ENCODE peak calls at places on chromosomes 16 and 17, in five cellular contexts. L is trophoblast cell, T is neuronal stem cell, F is H1, Q is mesenchymal stem cell. S is an unnamed sample.

GRCh38 chr17:45029758-45030423 is 21.5 kb downstream of the DCAKD start:
- DNase-seq in F (no peak), T (no peak), Q (no peak), L (no peak), S (no peak)

GRCh38 chr17:15928286-15928785 is 16.6 kb upstream of the ADORA2B start:
- DNase-seq in F (no peak), Q (no peak), L (no peak), T (no peak), S (no peak)

GRCh38 chr17:70892527-70892926 is 723.2 kb downstream of the KCNJ2 start:
- DNase-seq in T (no peak), L (no peak), F (no peak), Q (no peak), S (no peak)

GRCh38 chr16:87762071-87762571 is 3.7 kb downstream of the KLHDC4 start:
- DNase-seq in L (no peak), T (no peak), F (no peak), Q (no peak), S (no peak)

GRCh38 chr17:15380447-15380846 is 39.0 kb upstream of the TEKT3 start:
- DNase-seq in L (peak; percentile 57), T (no peak), F (no peak), Q (no peak), S (no peak)

GRCh38 chr17:57480438-57481196 is 224.3 kb downstream of the MSI2 start:
- DNase-seq in T (no peak), Q (peak; percentile 92), L (peak; percentile 86), F (no peak), S (no peak)

GRCh38 chr17:16464641-16465312 is 27.2 kb downstream of the LRRC75A start:
- DNase-seq in T (no peak), F (no peak), Q (no peak), L (no peak), S (peak; percentile 31)

GRCh38 chr17:71055128-71055527 is 885.8 kb downstream of the KCNJ2 start:
- DNase-seq in L (no peak), T (no peak), Q (peak; percentile 79), F (no peak), S (no peak)

GRCh38 chr16:24838554-24839266 is 7.1 kb upstream of the SLC5A11 start:
- DNase-seq in T (no peak), F (no peak), L (no peak), Q (peak; percentile 54), S (no peak)

GRCh38 chr16:5438591-5438990 is 341.0 kb upstream of the EEF2KMT start:
- DNase-seq in L (no peak), T (no peak), F (no peak), Q (no peak), S (no peak)

GRCh38 chr16:68823401-68823800 is 19.9 kb upstream of the TANGO6 start:
- DNase-seq in L (peak; percentile 94), T (no peak), F (no peak), Q (peak; percentile 71), S (peak; percentile 47)

GRCh38 chr17:67365762-67366192 is 600 bp downstream of the PSMD12 start:
- DNase-seq in F (no peak), L (peak; percentile 42), T (no peak), Q (peak; percentile 84), S (no peak)

GRCh38 chr16:27978876-27979275 is 84.6 kb downstream of the GSG1L start:
- DNase-seq in T (no peak), L (no peak), Q (no peak), F (no peak), S (no peak)

GRCh38 chr16:919658-920631 is 50.8 kb downstream of the LMF1 start:
- DNase-seq in F (no peak), L (peak; percentile 35), Q (peak; percentile 43), T (no peak), S (no peak)

GRCh38 chr17:40951011-40951622 is 13.7 kb upstream of the KRT23 start:
- DNase-seq in T (no peak), F (no peak), L (no peak), Q (no peak), S (no peak)

GRCh38 chr16:70437017-70437581 is 1.8 kb downstream of the ST3GAL2 start:
- DNase-seq in Q (peak; percentile 96), F (peak; percentile 67), L (peak; percentile 81), T (no peak), S (peak; percentile 86)

GRCh38 chr17:2253362-2253761 is 50.2 kb downstream of the SMG6 start:
- DNase-seq in F (no peak), T (no peak), Q (no peak), L (no peak), S (no peak)

GRCh38 chr17:62822080-62822904 is 14.2 kb upstream of the MARCHF10 start:
- DNase-seq in T (no peak), Q (no peak), F (no peak), L (peak; percentile 50), S (no peak)

GRCh38 chr16:24736758-24737157 is 7.3 kb downstream of the TNRC6A start:
- DNase-seq in L (no peak), F (no peak), T (no peak), Q (no peak), S (no peak)

DNA sequence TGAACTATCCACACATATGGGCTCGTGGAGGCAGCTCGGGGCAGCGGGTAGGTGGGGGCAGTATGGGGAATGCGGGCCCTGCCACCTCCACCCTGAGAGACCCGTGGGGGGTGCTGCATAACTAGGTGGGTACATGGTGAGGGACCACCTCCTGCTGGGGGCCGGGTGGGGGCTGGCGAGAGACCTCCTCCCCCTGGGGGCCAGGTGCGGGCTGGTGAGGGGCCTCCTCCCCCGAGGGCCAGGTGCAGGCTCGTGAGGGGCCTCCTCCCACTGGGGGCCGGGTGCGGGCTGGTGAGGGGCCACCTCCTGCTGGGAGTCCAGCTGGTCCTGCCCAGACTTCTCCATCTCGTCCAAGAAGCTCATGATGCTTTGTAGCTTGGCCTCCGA is 25.4 kb downstream of the CEP131 start:
- DNase-seq in L (no peak), F (no peak), T (no peak), Q (no peak), S (no peak)
- H2BK12ac ChIP-seq in L (no peak overlapping the region), F (no peak overlapping the region), T (no peak overlapping the region), Q (no peak overlapping the region), S (no peak overlapping the region)

GRCh38 chr17:80649200-80649644 is 104.6 kb downstream of the RPTOR start:
- DNase-seq in L (peak; percentile 47), Q (no peak), T (no peak), F (no peak), S (no peak)
- H2BK120ac ChIP-seq in L (no peak overlapping the region), Q (no peak overlapping the region), T (no peak overlapping the region), F (no peak overlapping the region), S (no peak overlapping the region)

GRCh38 chr17:50392621-50393020 is 4.7 kb downstream of the LRRC59 start:
- DNase-seq in Q (no peak), T (no peak), F (no peak), L (no peak), S (no peak)
- H3K79me1 ChIP-seq in Q (peaks cover 26% of the 10 kb centered on the region), T (peaks cover 5% of the 10 kb centered on the region), F (peaks cover 5% of the 10 kb centered on the region), L (peaks cover 8% of the 10 kb centered on the region), S (peaks cover 11% of the 10 kb centered on the region)

GRCh38 chr16:85051710-85052082 is 24.1 kb downstream of the KIAA0513 start:
- DNase-seq in T (no peak), F (no peak), Q (no peak), L (no peak), S (no peak)
- H2BK12ac ChIP-seq in T (no peak overlapping the region), F (no peak overlapping the region), Q (no peak overlapping the region), L (no peak overlapping the region), S (no peak overlapping the region)

GRCh38 chr17:76523084-76524037 is 14.1 kb downstream of the CYGB start:
- DNase-seq in T (peak; percentile 74), L (peak; percentile 79), F (peak; percentile 96), Q (peak; percentile 59), S (peak; percentile 94)
- H2BK120ac ChIP-seq in T (no peak overlapping the region), L (no peak overlapping the region), F (no peak overlapping the region), Q (peak overlapping the region; percentile 91), S (no peak overlapping the region)

GRCh38 chr17:27573971-27574525 is 56.9 kb upstream of the LGALS9 start:
- DNase-seq in F (no peak), L (peak; percentile 37), Q (peak; percentile 64), T (no peak), S (no peak)
- H3K79me1 ChIP-seq in F (peaks cover 6% of the 10 kb centered on the region), L (peaks cover 27% of the 10 kb centered on the region), Q (peaks cover 41% of the 10 kb centered on the region), T (peaks cover 3% of the 10 kb centered on the region), S (no peaks in the 10 kb centered on the region)